ENCODE peak calls at places on chromosomes 7 and 10, in seven cellular contexts. One of them, this sample, is unnamed.

GRCh38 chr7:94620703-94621118 is 35.2 kb downstream of the SGCE start:
- DNase-seq in Peyer's patch: peak; percentile 17
- DNase-seq in sigmoid colon: peak; percentile 87
- DNase-seq in stomach: peak; percentile 57
- DNase-seq in lower leg skin: peak; percentile 91
- DNase-seq in transverse colon: peak; percentile 42
- DNase-seq in breast epithelium: peak; percentile 54
- DNase-seq in this sample: peak; percentile 71

GRCh38 chr7:44587843-44588711 is 6.0 kb upstream of the TMED4 start:
- DNase-seq in lower leg skin: no peak
- DNase-seq in breast epithelium: no peak
- DNase-seq in transverse colon: peak; percentile 67
- DNase-seq in stomach: peak; percentile 54
- DNase-seq in sigmoid colon: no peak
- DNase-seq in Peyer's patch: peak; percentile 63
- DNase-seq in this sample: no peak

GRCh38 chr10:20100157-20100556 is 283.9 kb downstream of the PLXDC2 start:
- DNase-seq in sigmoid colon: no peak
- DNase-seq in Peyer's patch: no peak
- DNase-seq in lower leg skin: no peak
- DNase-seq in stomach: no peak
- DNase-seq in transverse colon: no peak
- DNase-seq in breast epithelium: no peak
- DNase-seq in this sample: no peak

GRCh38 chr7:711093-711966 is 15.2 kb upstream of the DNAAF5 start:
- DNase-seq in Peyer's patch: no peak
- DNase-seq in stomach: no peak
- DNase-seq in transverse colon: no peak
- DNase-seq in sigmoid colon: peak; percentile 66
- DNase-seq in breast epithelium: no peak
- DNase-seq in lower leg skin: peak; percentile 86
- DNase-seq in this sample: peak; percentile 81

GRCh38 chr10:67697646-67698245 is 1.8 kb upstream of the CTNNA3 start:
- DNase-seq in sigmoid colon: no peak
- DNase-seq in Peyer's patch: no peak
- DNase-seq in breast epithelium: no peak
- DNase-seq in transverse colon: no peak
- DNase-seq in stomach: no peak
- DNase-seq in lower leg skin: no peak
- DNase-seq in this sample: no peak

GRCh38 chr7:45920543-45921380 is at the start of gene IGFBP3:
- DNase-seq in lower leg skin: no peak
- DNase-seq in sigmoid colon: no peak
- DNase-seq in stomach: no peak
- DNase-seq in Peyer's patch: no peak
- DNase-seq in transverse colon: no peak
- DNase-seq in breast epithelium: no peak
- DNase-seq in this sample: no peak

GRCh38 chr7:105996860-105997737 is 34.0 kb downstream of the CDHR3 start:
- DNase-seq in Peyer's patch: no peak
- DNase-seq in breast epithelium: peak; percentile 28
- DNase-seq in sigmoid colon: no peak
- DNase-seq in lower leg skin: no peak
- DNase-seq in stomach: peak; percentile 41
- DNase-seq in transverse colon: no peak
- DNase-seq in this sample: no peak

GRCh38 chr10:110443239-110444008 is 54.3 kb upstream of the DUSP5 start:
- DNase-seq in Peyer's patch: no peak
- DNase-seq in breast epithelium: no peak
- DNase-seq in stomach: no peak
- DNase-seq in transverse colon: peak; percentile 2
- DNase-seq in sigmoid colon: peak; percentile 36
- DNase-seq in lower leg skin: peak; percentile 66
- DNase-seq in this sample: peak; percentile 49

GRCh38 chr10:43066481-43066880 is 10.4 kb upstream of the RET start:
- DNase-seq in stomach: no peak
- DNase-seq in lower leg skin: no peak
- DNase-seq in sigmoid colon: no peak
- DNase-seq in breast epithelium: no peak
- DNase-seq in transverse colon: no peak
- DNase-seq in Peyer's patch: no peak
- DNase-seq in this sample: peak; percentile 56

GRCh38 chr7:137882261-137882668 is 35.5 kb upstream of the DGKI start:
- DNase-seq in stomach: no peak
- DNase-seq in breast epithelium: no peak
- DNase-seq in lower leg skin: no peak
- DNase-seq in transverse colon: no peak
- DNase-seq in sigmoid colon: peak; percentile 75
- DNase-seq in Peyer's patch: no peak
- DNase-seq in this sample: no peak

GRCh38 chr7:133678137-133678814 is 425.4 kb downstream of the EXOC4 start:
- DNase-seq in Peyer's patch: no peak
- DNase-seq in stomach: no peak
- DNase-seq in sigmoid colon: no peak
- DNase-seq in lower leg skin: no peak
- DNase-seq in breast epithelium: no peak
- DNase-seq in transverse colon: no peak
- DNase-seq in this sample: no peak

GRCh38 chr7:120740348-120740747 is 117.6 kb downstream of the TSPAN12 start:
- DNase-seq in sigmoid colon: no peak
- DNase-seq in transverse colon: no peak
- DNase-seq in Peyer's patch: no peak
- DNase-seq in stomach: no peak
- DNase-seq in breast epithelium: no peak
- DNase-seq in lower leg skin: no peak
- DNase-seq in this sample: no peak

DNA sequence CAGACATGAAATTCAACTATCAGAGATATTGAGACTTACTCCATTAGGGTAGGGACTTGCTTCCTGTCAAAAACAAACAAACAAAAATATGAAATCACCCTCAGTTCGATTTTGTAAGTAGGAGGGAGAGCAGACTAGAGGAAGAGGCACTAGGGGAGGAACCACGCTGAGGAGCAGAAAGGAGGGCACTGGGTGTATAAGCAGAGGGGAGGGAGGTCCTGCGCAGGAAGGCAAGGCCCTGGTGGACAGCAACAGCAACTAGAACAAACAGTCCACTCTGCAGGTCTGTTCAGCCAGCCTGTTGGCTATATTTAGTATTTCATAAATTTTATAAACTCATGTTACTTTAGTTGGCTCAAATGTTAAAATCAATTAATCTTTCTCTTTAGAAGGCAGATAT is 937.1 kb upstream of the C7orf33 start:
- DNase-seq in lower leg skin: no peak
- DNase-seq in breast epithelium: no peak
- DNase-seq in Peyer's patch: no peak
- DNase-seq in sigmoid colon: no peak
- DNase-seq in transverse colon: no peak
- DNase-seq in stomach: no peak
- DNase-seq in this sample: no peak
- TF ChIP-seq POLR2A in lower leg skin: no peak
- TF ChIP-seq POLR2A in breast epithelium: no peak
- TF ChIP-seq POLR2A in Peyer's patch: no peak
- TF ChIP-seq POLR2A in sigmoid colon: no peak
- TF ChIP-seq POLR2A in transverse colon: no peak
- TF ChIP-seq POLR2A in stomach: no peak
- TF ChIP-seq POLR2A in this sample: no peak

GRCh38 chr10:18185621-18186020 is 45.4 kb downstream of the CACNB2 start:
- DNase-seq in transverse colon: no peak
- DNase-seq in Peyer's patch: no peak
- DNase-seq in lower leg skin: no peak
- DNase-seq in sigmoid colon: no peak
- DNase-seq in stomach: no peak
- DNase-seq in breast epithelium: no peak
- DNase-seq in this sample: no peak

GRCh38 chr10:18178862-18179483 is 38.7 kb downstream of the CACNB2 start:
- DNase-seq in stomach: no peak
- DNase-seq in transverse colon: no peak
- DNase-seq in lower leg skin: no peak
- DNase-seq in Peyer's patch: no peak
- DNase-seq in breast epithelium: no peak
- DNase-seq in sigmoid colon: no peak
- DNase-seq in this sample: no peak

DNA sequence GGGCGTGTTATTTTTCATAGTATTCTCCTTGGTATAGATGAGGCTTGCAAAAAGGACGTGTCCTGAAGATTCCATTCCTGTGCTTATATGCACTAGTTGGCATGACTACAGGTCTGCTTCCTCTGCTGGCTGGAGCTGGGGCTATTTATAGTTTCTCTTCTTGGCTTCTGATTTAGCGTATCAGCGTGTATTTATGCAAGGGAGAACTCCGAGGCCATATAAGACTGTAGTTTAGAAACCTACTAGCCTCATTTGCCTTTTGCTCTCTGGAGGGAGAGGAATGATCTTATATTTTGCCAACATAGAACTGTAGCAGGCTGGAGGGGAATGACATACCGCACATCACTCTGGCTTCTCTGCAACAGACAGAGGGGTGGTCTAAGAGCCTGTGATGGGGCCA is 39.7 kb downstream of the CACNB2 start:
- DNase-seq in sigmoid colon: peak; percentile 79
- DNase-seq in breast epithelium: no peak
- DNase-seq in lower leg skin: no peak
- DNase-seq in Peyer's patch: no peak
- DNase-seq in stomach: no peak
- DNase-seq in transverse colon: no peak
- DNase-seq in this sample: no peak
- H3K4me3 ChIP-seq in sigmoid colon: no peak overlapping the region
- H3K4me3 ChIP-seq in breast epithelium: no peak overlapping the region
- H3K4me3 ChIP-seq in lower leg skin: no peak overlapping the region
- H3K4me3 ChIP-seq in Peyer's patch: no peak overlapping the region
- H3K4me3 ChIP-seq in stomach: no peak overlapping the region
- H3K4me3 ChIP-seq in transverse colon: no peak overlapping the region
- H3K4me3 ChIP-seq in this sample: no peak overlapping the region

GRCh38 chr10:74150151-74151056 is at the start of gene AP3M1:
- DNase-seq in lower leg skin: peak; percentile 96
- DNase-seq in sigmoid colon: peak; percentile 91
- DNase-seq in breast epithelium: peak; percentile 79
- DNase-seq in stomach: peak; percentile 85
- DNase-seq in transverse colon: peak; percentile 84
- DNase-seq in Peyer's patch: peak; percentile 82
- DNase-seq in this sample: peak; percentile 96
- TF ChIP-seq POLR2A in lower leg skin: no peak
- TF ChIP-seq POLR2A in sigmoid colon: no peak
- TF ChIP-seq POLR2A in breast epithelium: no peak
- TF ChIP-seq POLR2A in stomach: no peak
- TF ChIP-seq POLR2A in transverse colon: peak; percentile 28
- TF ChIP-seq POLR2A in Peyer's patch: peak; percentile 25
- TF ChIP-seq POLR2A in this sample: no peak

GRCh38 chr7:139232377-139232717 is 1.3 kb downstream of the UBN2 start:
- DNase-seq in sigmoid colon: no peak
- DNase-seq in stomach: no peak
- DNase-seq in transverse colon: no peak
- DNase-seq in breast epithelium: no peak
- DNase-seq in lower leg skin: no peak
- DNase-seq in Peyer's patch: no peak
- DNase-seq in this sample: no peak
- H3K4me3 ChIP-seq in sigmoid colon: peak overlapping the region; percentile 99
- H3K4me3 ChIP-seq in stomach: peak overlapping the region; percentile 92
- H3K4me3 ChIP-seq in transverse colon: peak overlapping the region; percentile 57
- H3K4me3 ChIP-seq in breast epithelium: peak overlapping the region; percentile 96
- H3K4me3 ChIP-seq in lower leg skin: peak overlapping the region; percentile 99
- H3K4me3 ChIP-seq in Peyer's patch: peak overlapping the region; percentile 75
- H3K4me3 ChIP-seq in this sample: peak overlapping the region; percentile 99

GRCh38 chr7:11946794-11947193 is 114.8 kb upstream of the THSD7A start:
- DNase-seq in transverse colon: no peak
- DNase-seq in sigmoid colon: no peak
- DNase-seq in lower leg skin: no peak
- DNase-seq in breast epithelium: no peak
- DNase-seq in Peyer's patch: no peak
- DNase-seq in stomach: no peak
- DNase-seq in this sample: no peak

GRCh38 chr7:11952972-11953371 is 121.0 kb upstream of the THSD7A start:
- DNase-seq in Peyer's patch: no peak
- DNase-seq in sigmoid colon: no peak
- DNase-seq in lower leg skin: no peak
- DNase-seq in breast epithelium: no peak
- DNase-seq in stomach: no peak
- DNase-seq in transverse colon: no peak
- DNase-seq in this sample: no peak

GRCh38 chr7:11951909-11952308 is 119.9 kb upstream of the THSD7A start:
- DNase-seq in stomach: no peak
- DNase-seq in transverse colon: no peak
- DNase-seq in sigmoid colon: no peak
- DNase-seq in breast epithelium: no peak
- DNase-seq in Peyer's patch: no peak
- DNase-seq in lower leg skin: no peak
- DNase-seq in this sample: no peak

DNA sequence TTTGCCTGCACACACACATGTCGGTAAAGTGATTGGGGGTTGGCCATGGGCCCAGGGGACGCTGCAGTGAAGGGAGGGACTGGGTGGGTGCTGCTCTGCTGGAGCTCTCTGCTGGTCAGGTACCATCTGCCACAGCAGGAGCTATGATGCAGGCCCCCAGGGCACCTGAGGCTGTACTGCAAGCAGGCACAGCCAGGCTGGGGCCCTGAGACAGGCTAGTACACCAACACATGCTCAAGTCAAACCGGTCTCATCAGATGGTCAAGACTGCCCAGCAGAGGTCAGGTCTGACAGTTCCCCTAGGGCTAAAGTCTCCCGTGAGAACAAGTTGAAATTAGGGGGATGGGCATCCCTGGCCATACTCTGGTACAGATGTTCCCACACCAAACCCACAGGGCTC is 118.3 kb upstream of the THSD7A start:
- DNase-seq in breast epithelium: no peak
- DNase-seq in Peyer's patch: no peak
- DNase-seq in transverse colon: no peak
- DNase-seq in stomach: no peak
- DNase-seq in lower leg skin: no peak
- DNase-seq in sigmoid colon: no peak
- DNase-seq in this sample: peak; percentile 49
- TF ChIP-seq POLR2A in breast epithelium: no peak
- TF ChIP-seq POLR2A in Peyer's patch: no peak
- TF ChIP-seq POLR2A in transverse colon: no peak
- TF ChIP-seq POLR2A in stomach: no peak
- TF ChIP-seq POLR2A in lower leg skin: no peak
- TF ChIP-seq POLR2A in sigmoid colon: no peak
- TF ChIP-seq POLR2A in this sample: no peak

DNA sequence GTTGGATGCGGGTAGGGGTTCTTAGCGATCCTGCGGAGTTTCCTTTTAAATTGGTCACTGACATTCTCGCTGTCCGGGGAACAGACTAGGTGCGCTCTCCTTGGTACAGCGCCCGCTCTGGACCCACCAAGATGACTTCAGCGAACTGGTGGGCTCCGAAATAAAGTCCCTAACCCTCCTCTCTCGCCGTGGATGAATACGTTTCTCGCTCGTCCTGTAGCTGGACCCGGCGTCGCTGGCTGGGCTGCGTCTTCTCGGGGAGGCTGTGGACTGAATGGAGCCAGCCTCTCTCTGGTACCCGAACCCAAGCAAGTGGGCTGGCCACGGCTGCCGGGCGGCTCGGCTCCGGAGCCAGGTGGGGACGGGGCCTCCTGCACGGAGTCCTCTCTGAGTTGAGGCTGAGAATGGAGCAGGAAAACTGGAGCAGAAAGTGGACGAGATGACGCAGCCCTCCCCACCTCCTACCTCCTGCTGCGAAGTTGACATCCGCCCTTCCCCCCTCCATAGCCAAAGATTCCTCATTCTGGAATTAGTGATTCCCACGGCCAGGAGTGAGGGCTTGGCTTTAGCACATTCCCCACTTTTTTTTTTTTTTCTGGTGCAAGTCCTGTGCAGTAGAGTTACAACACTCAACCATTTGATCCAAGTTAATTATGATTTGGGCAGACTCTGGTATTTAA is 1.5 kb downstream of the UNC5B start:
- DNase-seq in transverse colon: peak; percentile 41
- DNase-seq in breast epithelium: no peak
- DNase-seq in Peyer's patch: no peak
- DNase-seq in stomach: no peak
- DNase-seq in lower leg skin: peak; percentile 87
- DNase-seq in sigmoid colon: no peak
- DNase-seq in this sample: peak; percentile 68
- H3K4me3 ChIP-seq in transverse colon: peak overlapping the region; percentile 39
- H3K4me3 ChIP-seq in breast epithelium: peak overlapping the region; percentile 72
- H3K4me3 ChIP-seq in Peyer's patch: peak overlapping the region; percentile 77
- H3K4me3 ChIP-seq in stomach: peak overlapping the region; percentile 69
- H3K4me3 ChIP-seq in lower leg skin: no peak overlapping the region
- H3K4me3 ChIP-seq in sigmoid colon: peak overlapping the region; percentile 50
- H3K4me3 ChIP-seq in this sample: peak overlapping the region; percentile 59

This sample was measured in spleen.